ENCODE peak calls at places on chromosome 7, in four cellular contexts. N is GM23338, O is kidney, Q is DND-41. Z is an unnamed sample.

GRCh38 chr7:1099637-1100036 is 11.7 kb downstream of the GPER1 start:
- DNase-seq in N (no peak), O (no peak), Q (no peak), Z (no peak)

GRCh38 chr7:155517452-155517851 is 28.9 kb downstream of the CNPY1 start:
- DNase-seq in N (no peak), O (peak; percentile 38), Q (no peak), Z (no peak)

GRCh38 chr7:138752568-138753518 is 45.0 kb upstream of the TMEM213 start:
- DNase-seq in N (peak; percentile 45), O (peak; percentile 91), Q (peak; percentile 97), Z (peak; percentile 90)

GRCh38 chr7:128053023-128053422 is 21.8 kb upstream of the LRRC4 start:
- DNase-seq in N (no peak), O (no peak), Q (peak; percentile 20), Z (no peak)

GRCh38 chr7:50782376-50783208 is at the start of gene GRB10:
- DNase-seq in N (peak; percentile 92), O (peak; percentile 77), Q (no peak), Z (no peak)

GRCh38 chr7:29364661-29365060 is 170.1 kb downstream of the CHN2 start:
- DNase-seq in N (no peak), O (no peak), Q (no peak), Z (no peak)

GRCh38 chr7:42573904-42574692 is 337.1 kb upstream of the GLI3 start:
- DNase-seq in N (no peak), O (no peak), Q (no peak), Z (no peak)

GRCh38 chr7:7114575-7115291 is 67.6 kb upstream of the C1GALT1 start:
- DNase-seq in N (no peak), O (no peak), Q (no peak), Z (no peak)

GRCh38 chr7:28627263-28627653 is 214.9 kb downstream of the CREB5 start:
- DNase-seq in N (no peak), O (no peak), Q (no peak), Z (no peak)

GRCh38 chr7:157997991-157998505 is 589.6 kb downstream of the PTPRN2 start:
- DNase-seq in N (no peak), O (peak; percentile 37), Q (no peak), Z (no peak)
- H3K27ac ChIP-seq in N (no peak overlapping the region), O (no peak overlapping the region), Q (no peak overlapping the region), Z (no peak overlapping the region)

GRCh38 chr7:134905375-134905774 is 80.9 kb upstream of the AGBL3 start:
- DNase-seq in N (no peak), O (peak; percentile 56), Q (no peak), Z (no peak)
- TF ChIP-seq CTCF in N (no peak), O (no peak), Q (no peak), Z (no peak)

GRCh38 chr7:150755473-150756099 is 18.4 kb downstream of the GIMAP5 start:
- DNase-seq in N (no peak), O (no peak), Q (peak; percentile 89), Z (peak; percentile 63)
- H3K27ac ChIP-seq in N (no peak overlapping the region), O (no peak overlapping the region), Q (peak overlapping the region; percentile 85), Z (peak overlapping the region; percentile 76)

DNA sequence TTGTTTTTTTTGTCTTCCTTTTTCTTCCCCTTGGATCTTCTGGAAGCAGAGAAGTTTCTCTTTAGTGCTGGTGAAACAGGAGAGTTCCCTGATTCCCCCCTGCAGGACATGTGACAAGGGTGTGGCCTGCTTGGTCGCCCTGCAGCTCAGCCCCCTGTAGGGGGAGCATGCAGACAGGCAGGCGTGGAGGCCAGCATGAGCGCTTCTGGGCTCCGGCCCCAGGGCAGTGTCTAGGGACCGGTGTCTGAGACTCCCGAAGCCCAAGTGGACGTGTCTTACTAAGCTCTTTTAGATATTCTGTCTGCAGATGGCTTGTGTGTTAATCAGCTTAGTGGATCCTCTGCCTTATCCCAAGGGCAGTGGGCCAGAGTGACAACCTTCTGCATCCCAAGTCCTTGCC is 26.1 kb downstream of the PRSS58 start:
- DNase-seq in N (peak; percentile 79), O (no peak), Q (no peak), Z (no peak)
- TF ChIP-seq CTCF in N (peak; percentile 72), O (no peak), Q (peak; percentile 16), Z (no peak)

GRCh38 chr7:105796365-105796764 is 80.0 kb downstream of the ATXN7L1 start:
- DNase-seq in N (no peak), O (no peak), Q (no peak), Z (no peak)
- H3K27ac ChIP-seq in N (peak overlapping the region; percentile 50), O (no peak overlapping the region), Q (no peak overlapping the region), Z (no peak overlapping the region)